ENCODE peak calls at places on chromosomes 11 and 22, in seven cellular contexts. H, P, K, S, X, Z and C are unnamed samples.

GRCh38 chr11:77174559-77174958 is 46.5 kb downstream of the MYO7A start:
- DNase-seq in X (no peak), P (no peak), K (no peak), S (no peak), H (no peak), Z (no peak), C (no peak)

GRCh38 chr11:78714539-78714938 is 139.9 kb upstream of the NARS2 start:
- DNase-seq in X (no peak), K (no peak), S (no peak), H (no peak), Z (no peak), P (no peak), C (no peak)

GRCh38 chr11:14642873-14643696 is 519 bp upstream of the PDE3B start:
- DNase-seq in S (no peak), H (no peak), K (no peak), Z (no peak), P (no peak), X (no peak), C (no peak)

GRCh38 chr11:106551744-106552671 is 466.3 kb downstream of the GUCY1A2 start:
- DNase-seq in H (no peak), P (no peak), S (no peak), Z (no peak), K (no peak), X (no peak), C (no peak)

GRCh38 chr11:87038235-87038960 is 664 bp downstream of the TMEM135 start:
- DNase-seq in P (no peak), X (no peak), S (no peak), H (no peak), K (no peak), Z (peak), C (no peak)

GRCh38 chr11:84905411-84905810 is 721.7 kb downstream of the DLG2 start:
- DNase-seq in Z (no peak), K (no peak), S (no peak), P (no peak), H (peak), X (no peak), C (no peak)

GRCh38 chr11:107927559-107927958 is 689 bp upstream of the RAB39A start:
- DNase-seq in X (no peak), H (no peak), Z (no peak), K (no peak), P (no peak), S (no peak), C (no peak)

GRCh38 chr11:28616160-28616559 is 508.0 kb downstream of the METTL15 start:
- DNase-seq in H (no peak), S (no peak), P (no peak), X (no peak), Z (no peak), K (no peak), C (no peak)

GRCh38 chr11:28900427-28900826 is 792.2 kb downstream of the METTL15 start:
- DNase-seq in Z (no peak), H (no peak), P (no peak), S (no peak), K (no peak), X (no peak), C (no peak)

GRCh38 chr11:123426766-123427165 is 3.3 kb upstream of the GRAMD1B start:
- DNase-seq in P (no peak), Z (no peak), X (no peak), S (no peak), H (no peak), K (no peak), C (no peak)

GRCh38 chr22:47089796-47090460 is 327.5 kb downstream of the TBC1D22A start:
- DNase-seq in Z (no peak), K (no peak), S (no peak), X (no peak), H (no peak), P (no peak), C (no peak)

GRCh38 chr11:13878077-13878476 is 84.4 kb upstream of the SPON1 start:
- DNase-seq in S (no peak), Z (no peak), P (no peak), X (no peak), H (no peak), K (no peak), C (no peak)

GRCh38 chr11:2156416-2157182 is 4.4 kb downstream of the INS start:
- DNase-seq in H (peak), K (peak), S (no peak), P (peak), Z (peak), X (peak), C (peak)

GRCh38 chr11:1762537-1763302 is 1.0 kb downstream of the CTSD start:
- DNase-seq in H (no peak), P (peak), K (peak), X (no peak), S (no peak), Z (peak), C (no peak)

GRCh38 chr22:27993201-27993635 is 74.2 kb upstream of the PITPNB start:
- DNase-seq in P (no peak), X (no peak), K (no peak), Z (no peak), H (no peak), S (no peak), C (no peak)

GRCh38 chr22:31082606-31083376 is 1.7 kb downstream of the SMTN start:
- DNase-seq in H (peak), Z (peak), K (peak), S (no peak), P (peak), X (no peak), C (peak)

GRCh38 chr11:126879516-126879915 is 121.1 kb downstream of the KIRREL3 start:
- DNase-seq in Z (no peak), S (no peak), X (no peak), K (no peak), P (no peak), H (peak), C (no peak)

GRCh38 chr11:96311120-96311568 is 31.9 kb downstream of the MAML2 start:
- DNase-seq in Z (no peak), K (peak), H (peak), S (no peak), P (no peak), X (no peak), C (peak)

GRCh38 chr11:2929511-2929879 is 275 bp upstream of the PHLDA2 start:
- DNase-seq in S (no peak), Z (no peak), H (peak), X (no peak), K (peak), P (no peak), C (peak)

GRCh38 chr22:50544078-50544745 is 1.5 kb upstream of the KLHDC7B start:
- DNase-seq in K (peak), P (peak), S (no peak), X (peak), H (peak), Z (peak), C (no peak)

GRCh38 chr22:45537734-45538181 is 35.1 kb downstream of the FBLN1 start:
- DNase-seq in S (no peak), Z (no peak), K (peak), P (peak), H (peak), X (no peak), C (peak)

GRCh38 chr11:63563201-63564055 is at the start of gene PLAAT2:
- DNase-seq in S (no peak), H (no peak), X (no peak), Z (no peak), P (no peak), K (no peak), C (no peak)

GRCh38 chr11:36350137-36350513 is 54.0 kb downstream of the PRR5L start:
- DNase-seq in H (no peak), S (no peak), Z (peak), P (no peak), X (no peak), K (no peak), C (no peak)

GRCh38 chr22:16601437-16602223 is 9.0 kb upstream of the CCT8L2 start:
- DNase-seq in P (peak), S (peak), H (no peak), Z (peak), X (no peak), K (no peak), C (peak)

GRCh38 chr22:30008401-30008800 is 71.9 kb upstream of the HORMAD2 start:
- DNase-seq in S (no peak), Z (no peak), P (no peak), K (no peak), H (no peak), X (no peak), C (no peak)

GRCh38 chr11:2221024-2221423 is 49.4 kb downstream of the ASCL2 start:
- DNase-seq in P (no peak), S (no peak), X (no peak), Z (no peak), H (no peak), K (no peak), C (no peak)

GRCh38 chr11:34192481-34193401 is 87.3 kb downstream of the NAT10 start:
- DNase-seq in S (no peak), H (peak), X (no peak), K (peak), Z (no peak), P (peak), C (peak)

GRCh38 chr22:32571764-32572163 is 97.2 kb downstream of the FBXO7 start:
- DNase-seq in K (no peak), X (no peak), S (no peak), P (no peak), Z (no peak), H (no peak), C (no peak)

GRCh38 chr11:6979365-6979764 is 40.8 kb downstream of the ZNF214 start:
- DNase-seq in P (no peak), X (no peak), Z (no peak), H (peak), K (no peak), S (no peak), C (no peak)

GRCh38 chr11:32333335-32333991 is 101.9 kb downstream of the WT1 start:
- DNase-seq in S (peak), P (peak), K (peak), Z (no peak), H (peak), X (peak), C (no peak)

GRCh38 chr22:28183078-28183870 is 264.2 kb upstream of the PITPNB start:
- DNase-seq in P (no peak), K (no peak), X (no peak), H (no peak), S (no peak), Z (no peak), C (no peak)

GRCh38 chr22:30270841-30271240 is 4.2 kb upstream of the OSM start:
- DNase-seq in X (no peak), S (no peak), P (peak), H (peak), K (peak), Z (peak), C (no peak)

GRCh38 chr22:47421846-47422245 is 659.4 kb downstream of the TBC1D22A start:
- DNase-seq in X (no peak), S (no peak), K (no peak), H (no peak), P (no peak), Z (no peak), C (no peak)

GRCh38 chr11:3195251-3196160 is 23.1 kb downstream of the MRGPRG start:
- DNase-seq in P (no peak), S (no peak), X (no peak), Z (peak), H (peak), K (no peak), C (no peak)

GRCh38 chr11:73140213-73141030 is 1.7 kb downstream of the FCHSD2 start:
- DNase-seq in H (peak), K (peak), P (peak), S (no peak), Z (peak), X (no peak), C (peak)

GRCh38 chr11:126335463-126335760 is 20.1 kb upstream of the ST3GAL4 start:
- DNase-seq in Z (no peak), H (no peak), S (no peak), K (no peak), X (no peak), P (no peak), C (no peak)

GRCh38 chr11:34266090-34266912 is 91.5 kb downstream of the ABTB2 start:
- DNase-seq in K (peak), H (peak), X (no peak), S (no peak), Z (peak), P (peak), C (peak)

GRCh38 chr11:72771507-72771906 is 19.3 kb upstream of the ARAP1 start:
- DNase-seq in P (no peak), X (no peak), K (peak), Z (no peak), S (no peak), H (peak), C (no peak)